ENCODE peak calls at places on chromosomes 4 and X, in ten cellular contexts. G is activated T-cell treated with anti-CD3 and anti-CD28 coated beads for 1 hour; D is NCI-H226; W is stimulated activated CD4-positive, alpha-beta T cell treated with anti-CD3 and anti-CD28 coated beads, TNF-alpha, amount 100 ng/mL, for 48 hours; Y is BE2C; L is T-helper 2 cell; O is HCEC 1CT; R is prostate gland; M is HCT116; J is stimulated activated CD8-positive, alpha-beta memory T cell treated with anti-CD3 and anti-CD28 coated beads, Interleukin-2, amount 100 ng/mL, for 1 hour. E is an unnamed sample.

GRCh38 chr4:78517050-78517652 is 34.4 kb upstream of the ANXA3 start:
- DNase-seq in G (no peak), D (no peak), W (no peak), Y (no peak), L (no peak), O (peak), R (no peak), M (no peak), J (no peak), E (peak)

GRCh38 chrX:63963382-63963781 is 178.4 kb upstream of the ARHGEF9 start:
- DNase-seq in G (no peak), D (peak), W (no peak), Y (no peak), L (no peak), O (no peak), R (no peak), M (no peak), J (no peak), E (no peak)

GRCh38 chrX:44997888-44998287 is 124.9 kb downstream of the KDM6A start:
- DNase-seq in G (no peak), D (no peak), W (no peak), Y (no peak), L (no peak), O (no peak), R (no peak), M (no peak), J (no peak), E (no peak)

GRCh38 chrX:126272795-126273497 is 106.9 kb upstream of the DCAF12L2 start:
- DNase-seq in G (no peak), D (no peak), W (no peak), Y (no peak), L (no peak), O (no peak), R (no peak), M (no peak), J (no peak), E (no peak)

GRCh38 chr4:80362578-80363181 is 27.1 kb downstream of the CFAP299 start:
- DNase-seq in G (peak), D (peak), W (peak), Y (peak), L (no peak), O (peak), R (no peak), M (peak), J (no peak), E (peak)

GRCh38 chr4:166197166-166197565 is 324.1 kb downstream of the TLL1 start:
- DNase-seq in G (no peak), D (peak), W (no peak), Y (no peak), L (no peak), O (no peak), R (no peak), M (no peak), J (no peak), E (no peak)

GRCh38 chr4:29852537-29852936 is 867.6 kb upstream of the PCDH7 start:
- DNase-seq in G (no peak), D (no peak), W (no peak), Y (no peak), L (no peak), O (no peak), R (no peak), M (no peak), J (no peak), E (no peak)

GRCh38 chr4:121898150-121898549 is 27.9 kb upstream of the BBS7 start:
- DNase-seq in G (peak), D (no peak), W (no peak), Y (peak), L (no peak), O (no peak), R (no peak), M (peak), J (no peak), E (peak)

GRCh38 chrX:154750301-154751120 is at the start of gene GAB3:
- DNase-seq in G (peak), D (no peak), W (no peak), Y (peak), L (peak), O (peak), R (no peak), M (no peak), J (no peak), E (no peak)